ENCODE peak calls at places on chromosome 18, in ten cellular contexts. J is SHP77; E is left cardiac atrium; Y is GM12878; L is activated CD4-positive, alpha-beta T cell treated with anti-CD3 and anti-CD28 coated beads, Interleukin-2, amount 10 ng/mL, durations not matched to agents 24 days and 14 days; C is body of pancreas; X is activated naive CD4-positive, alpha-beta T cell; A is stimulated activated naive CD4-positive, alpha-beta T cell; R is HEK293T; D is T-helper 1 cell. G is an unnamed sample.

GRCh38 chr18:61754039-61754583 is 138.7 kb downstream of the RNF152 start:
- DNase-seq in J (no peak), E (no peak), Y (no peak), L (no peak), C (no peak), X (no peak), A (no peak), R (no peak), D (no peak), G (no peak)

GRCh38 chr18:1760901-1761300 is 810.4 kb downstream of the METTL4 start:
- DNase-seq in J (no peak), E (no peak), Y (no peak), L (no peak), C (no peak), X (no peak), A (no peak), R (no peak), D (no peak), G (no peak)

GRCh38 chr18:66271927-66272326 is 332.0 kb downstream of the CDH19 start:
- DNase-seq in J (no peak), E (no peak), Y (no peak), L (no peak), C (no peak), X (no peak), A (no peak), R (no peak), D (no peak), G (no peak)

GRCh38 chr18:50061876-50062517 is 132.9 kb downstream of the MYO5B start:
- DNase-seq in J (no peak), E (peak), Y (no peak), L (no peak), C (peak), X (no peak), A (no peak), R (no peak), D (no peak), G (peak)

GRCh38 chr18:23702606-23703005 is 13.4 kb downstream of the LAMA3 start:
- DNase-seq in J (no peak), E (no peak), Y (no peak), L (no peak), C (no peak), X (no peak), A (no peak), R (no peak), D (no peak), G (no peak)

GRCh38 chr18:62128157-62128556 is 58.7 kb downstream of the PIGN start:
- DNase-seq in J (no peak), E (no peak), Y (no peak), L (no peak), C (no peak), X (no peak), A (no peak), R (no peak), D (no peak), G (no peak)

GRCh38 chr18:463442-464310 is 36.8 kb downstream of the COLEC12 start:
- DNase-seq in J (no peak), E (no peak), Y (no peak), L (no peak), C (no peak), X (no peak), A (no peak), R (no peak), D (no peak), G (no peak)

GRCh38 chr18:3605562-3606443 is 155.8 kb downstream of the TGIF1 start:
- DNase-seq in J (no peak), E (no peak), Y (no peak), L (peak), C (no peak), X (no peak), A (peak), R (no peak), D (peak), G (no peak)

GRCh38 chr18:23354625-23355024 is 98.5 kb upstream of the RIOK3 start:
- DNase-seq in J (no peak), E (no peak), Y (no peak), L (no peak), C (no peak), X (no peak), A (no peak), R (no peak), D (no peak), G (no peak)

GRCh38 chr18:77702686-77703085 is 453.0 kb downstream of the GALR1 start:
- DNase-seq in J (peak), E (no peak), Y (no peak), L (no peak), C (no peak), X (no peak), A (no peak), R (no peak), D (no peak), G (peak)

GRCh38 chr18:23250893-23251656 is 115.8 kb downstream of the CABLES1 start:
- DNase-seq in J (no peak), E (peak), Y (no peak), L (no peak), C (no peak), X (no peak), A (no peak), R (no peak), D (no peak), G (no peak)

GRCh38 chr18:28365406-28365805 is 188.5 kb upstream of the CDH2 start:
- DNase-seq in J (no peak), E (no peak), Y (no peak), L (no peak), C (no peak), X (no peak), A (no peak), R (no peak), D (no peak), G (peak)

GRCh38 chr18:79916546-79917350 is 34.7 kb downstream of the SLC66A2 start:
- DNase-seq in J (no peak), E (no peak), Y (no peak), L (no peak), C (no peak), X (no peak), A (no peak), R (no peak), D (no peak), G (no peak)

GRCh38 chr18:36255072-36255708 is 42.3 kb upstream of the FHOD3 start:
- DNase-seq in J (no peak), E (no peak), Y (no peak), L (no peak), C (no peak), X (no peak), A (no peak), R (no peak), D (no peak), G (no peak)

GRCh38 chr18:8431036-8431435 is 178.2 kb upstream of the RAB12 start:
- DNase-seq in J (no peak), E (no peak), Y (no peak), L (no peak), C (no peak), X (no peak), A (no peak), R (no peak), D (no peak), G (no peak)

GRCh38 chr18:55159027-55159426 is 199.8 kb upstream of the CCDC68 start:
- DNase-seq in J (no peak), E (no peak), Y (no peak), L (no peak), C (no peak), X (no peak), A (no peak), R (no peak), D (no peak), G (no peak)

GRCh38 chr18:32405588-32405987 is 65.1 kb downstream of the GAREM1 start:
- DNase-seq in J (no peak), E (no peak), Y (no peak), L (no peak), C (no peak), X (no peak), A (no peak), R (no peak), D (no peak), G (no peak)

G was measured in NCI-H345.